ENCODE peak calls at places on chromosomes 3 and 15, in seven cellular contexts. One of them, this sample, is unnamed.

GRCh38 chr3:141305436-141305835 is 62.9 kb upstream of the ZBTB38 start:
- DNase-seq in A172: peak
- DNase-seq in EL: peak
- DNase-seq in effector CD8-positive, alpha-beta T cell: no peak
- DNase-seq in NCI-H2081 treated with DMSO at 0.1 percent for 48 hours: no peak
- DNase-seq in naive thymus-derived CD8-positive, alpha-beta T cell: no peak
- DNase-seq in GM20000: no peak
- DNase-seq in this sample: peak

GRCh38 chr3:12224181-12225147 is 64.4 kb upstream of the PPARG start:
- DNase-seq in NCI-H2081 treated with DMSO at 0.1 percent for 48 hours: no peak
- DNase-seq in effector CD8-positive, alpha-beta T cell: no peak
- DNase-seq in EL: peak
- DNase-seq in GM20000: no peak
- DNase-seq in A172: no peak
- DNase-seq in naive thymus-derived CD8-positive, alpha-beta T cell: no peak
- DNase-seq in this sample: no peak

GRCh38 chr15:52068004-52068403 is 44.6 kb downstream of the BCL2L10 start:
- DNase-seq in GM20000: no peak
- DNase-seq in effector CD8-positive, alpha-beta T cell: no peak
- DNase-seq in A172: no peak
- DNase-seq in EL: peak
- DNase-seq in naive thymus-derived CD8-positive, alpha-beta T cell: no peak
- DNase-seq in NCI-H2081 treated with DMSO at 0.1 percent for 48 hours: no peak
- DNase-seq in this sample: no peak

GRCh38 chr3:141659821-141660597 is 78.1 kb upstream of the RNF7 start:
- DNase-seq in effector CD8-positive, alpha-beta T cell: no peak
- DNase-seq in GM20000: no peak
- DNase-seq in EL: peak
- DNase-seq in NCI-H2081 treated with DMSO at 0.1 percent for 48 hours: no peak
- DNase-seq in A172: peak
- DNase-seq in naive thymus-derived CD8-positive, alpha-beta T cell: no peak
- DNase-seq in this sample: peak

GRCh38 chr3:55579499-55579898 is 92.4 kb upstream of the WNT5A start:
- DNase-seq in A172: no peak
- DNase-seq in GM20000: no peak
- DNase-seq in NCI-H2081 treated with DMSO at 0.1 percent for 48 hours: peak
- DNase-seq in effector CD8-positive, alpha-beta T cell: no peak
- DNase-seq in naive thymus-derived CD8-positive, alpha-beta T cell: no peak
- DNase-seq in EL: no peak
- DNase-seq in this sample: peak

GRCh38 chr3:72446406-72447058 is 401.7 kb downstream of the SHQ1 start:
- DNase-seq in effector CD8-positive, alpha-beta T cell: no peak
- DNase-seq in naive thymus-derived CD8-positive, alpha-beta T cell: peak
- DNase-seq in A172: peak
- DNase-seq in NCI-H2081 treated with DMSO at 0.1 percent for 48 hours: no peak
- DNase-seq in GM20000: no peak
- DNase-seq in EL: peak
- DNase-seq in this sample: no peak

GRCh38 chr3:37228734-37229133 is 54.4 kb upstream of the LRRFIP2 start:
- DNase-seq in EL: no peak
- DNase-seq in NCI-H2081 treated with DMSO at 0.1 percent for 48 hours: no peak
- DNase-seq in naive thymus-derived CD8-positive, alpha-beta T cell: no peak
- DNase-seq in GM20000: no peak
- DNase-seq in effector CD8-positive, alpha-beta T cell: no peak
- DNase-seq in A172: no peak
- DNase-seq in this sample: no peak

GRCh38 chr3:182979719-182980191 is 583 bp downstream of the DCUN1D1 start:
- DNase-seq in naive thymus-derived CD8-positive, alpha-beta T cell: peak
- DNase-seq in EL: peak
- DNase-seq in GM20000: peak
- DNase-seq in A172: peak
- DNase-seq in NCI-H2081 treated with DMSO at 0.1 percent for 48 hours: no peak
- DNase-seq in effector CD8-positive, alpha-beta T cell: no peak
- DNase-seq in this sample: peak

GRCh38 chr15:101502572-101503295 is 13.2 kb upstream of the PCSK6 start:
- DNase-seq in EL: no peak
- DNase-seq in effector CD8-positive, alpha-beta T cell: no peak
- DNase-seq in naive thymus-derived CD8-positive, alpha-beta T cell: no peak
- DNase-seq in GM20000: no peak
- DNase-seq in NCI-H2081 treated with DMSO at 0.1 percent for 48 hours: no peak
- DNase-seq in A172: no peak
- DNase-seq in this sample: no peak

GRCh38 chr3:45567730-45568172 is 26.8 kb upstream of the LIMD1 start:
- DNase-seq in A172: no peak
- DNase-seq in EL: no peak
- DNase-seq in effector CD8-positive, alpha-beta T cell: no peak
- DNase-seq in GM20000: peak
- DNase-seq in NCI-H2081 treated with DMSO at 0.1 percent for 48 hours: no peak
- DNase-seq in naive thymus-derived CD8-positive, alpha-beta T cell: peak
- DNase-seq in this sample: no peak

GRCh38 chr3:56885879-56886647 is 84.3 kb upstream of the ARHGEF3 start:
- DNase-seq in EL: no peak
- DNase-seq in GM20000: no peak
- DNase-seq in A172: no peak
- DNase-seq in NCI-H2081 treated with DMSO at 0.1 percent for 48 hours: no peak
- DNase-seq in effector CD8-positive, alpha-beta T cell: no peak
- DNase-seq in naive thymus-derived CD8-positive, alpha-beta T cell: no peak
- DNase-seq in this sample: no peak

GRCh38 chr3:124346487-124346886 is 354.6 kb upstream of the ROPN1 start:
- DNase-seq in NCI-H2081 treated with DMSO at 0.1 percent for 48 hours: no peak
- DNase-seq in naive thymus-derived CD8-positive, alpha-beta T cell: no peak
- DNase-seq in A172: no peak
- DNase-seq in GM20000: no peak
- DNase-seq in EL: no peak
- DNase-seq in effector CD8-positive, alpha-beta T cell: no peak
- DNase-seq in this sample: no peak

GRCh38 chr3:177836671-177837070 is 639.4 kb upstream of the TBL1XR1 start:
- DNase-seq in NCI-H2081 treated with DMSO at 0.1 percent for 48 hours: no peak
- DNase-seq in naive thymus-derived CD8-positive, alpha-beta T cell: no peak
- DNase-seq in effector CD8-positive, alpha-beta T cell: no peak
- DNase-seq in EL: no peak
- DNase-seq in A172: no peak
- DNase-seq in GM20000: no peak
- DNase-seq in this sample: no peak

GRCh38 chr15:42154576-42155355 is 1.7 kb downstream of the PLA2G4F start:
- DNase-seq in NCI-H2081 treated with DMSO at 0.1 percent for 48 hours: no peak
- DNase-seq in GM20000: no peak
- DNase-seq in A172: no peak
- DNase-seq in effector CD8-positive, alpha-beta T cell: no peak
- DNase-seq in EL: no peak
- DNase-seq in naive thymus-derived CD8-positive, alpha-beta T cell: no peak
- DNase-seq in this sample: no peak

GRCh38 chr3:48415251-48415953 is 14.5 kb downstream of the PLXNB1 start:
- DNase-seq in GM20000: no peak
- DNase-seq in A172: no peak
- DNase-seq in naive thymus-derived CD8-positive, alpha-beta T cell: no peak
- DNase-seq in effector CD8-positive, alpha-beta T cell: no peak
- DNase-seq in NCI-H2081 treated with DMSO at 0.1 percent for 48 hours: no peak
- DNase-seq in EL: no peak
- DNase-seq in this sample: no peak

GRCh38 chr15:71239592-71240364 is 124.5 kb downstream of the THSD4 start:
- DNase-seq in A172: no peak
- DNase-seq in naive thymus-derived CD8-positive, alpha-beta T cell: no peak
- DNase-seq in GM20000: no peak
- DNase-seq in effector CD8-positive, alpha-beta T cell: no peak
- DNase-seq in EL: no peak
- DNase-seq in NCI-H2081 treated with DMSO at 0.1 percent for 48 hours: no peak
- DNase-seq in this sample: no peak

This sample was measured in endothelial cell of umbilical vein.